ENCODE peak calls at places on chromosomes 12 and 14, in eight cellular contexts. H is stimulated activated CD4-positive, alpha-beta T cell treated with anti-CD3 and anti-CD28 coated beads, Interleukin-4, amount 100 ng/mL, for 48 hours; Q is A172; V is activated naive CD8-positive, alpha-beta T cell treated with anti-CD3 and anti-CD28 coated beads, Interleukin-2, amount 50 U/mL, for 24 hours; P is activated T-helper 1 cell treated with anti-CD3 and anti-CD28 coated beads, Interleukin-12 subunit alpha, Interleukin-12 subunit beta, Interleukin-2, Interleukin-4 antibody, amounts not matched to agents 30 ng/mL and 10 ng/mL and 1 ng/mL, durations not matched to agents 14 hours and 24 hours and 36 hours; C is cardiac muscle cell; K is activated CD8-positive, alpha-beta memory T cell treated with anti-CD3 and anti-CD28 coated beads for 4 hours; J is pons. R is an unnamed sample.

GRCh38 chr14:91660790-91661189 is 71.1 kb downstream of the CATSPERB start:
- DNase-seq in P (no peak), J (no peak), H (no peak), K (no peak), C (no peak), V (no peak), Q (no peak), R (no peak)

GRCh38 chr12:107288414-107289125 is 195.2 kb upstream of the CRY1 start:
- DNase-seq in H (no peak), K (no peak), C (no peak), Q (no peak), P (no peak), V (no peak), J (peak; percentile 2), R (no peak)

GRCh38 chr14:75223664-75224154 is 47.3 kb upstream of the TMED10 start:
- DNase-seq in Q (peak; percentile 11), C (peak; percentile 34), H (no peak), P (no peak), J (peak; percentile 77), V (no peak), K (no peak), R (no peak)

GRCh38 chr14:94213021-94213420 is 38.9 kb downstream of the PPP4R4 start:
- DNase-seq in Q (peak; percentile 80), P (no peak), J (no peak), C (no peak), H (no peak), V (no peak), K (no peak), R (no peak)

GRCh38 chr14:22510527-22511110 is 78.4 kb downstream of the DAD1 start:
- DNase-seq in Q (no peak), J (no peak), P (no peak), K (no peak), V (no peak), H (no peak), C (no peak), R (no peak)

GRCh38 chr12:27552886-27553560 is 29.0 kb downstream of the PPFIBP1 start:
- DNase-seq in J (peak; percentile 98), H (no peak), Q (peak; percentile 27), K (no peak), C (no peak), V (no peak), P (no peak), R (no peak)

GRCh38 chr12:122949816-122950215 is 16.4 kb downstream of the ABCB9 start:
- DNase-seq in H (no peak), P (no peak), J (no peak), C (no peak), V (no peak), Q (no peak), K (no peak), R (no peak)

GRCh38 chr14:104768437-104769323 is 15.7 kb downstream of the SIVA1 start:
- DNase-seq in Q (peak; percentile 61), H (peak; percentile 82), K (peak; percentile 78), C (peak; percentile 92), J (peak; percentile 66), P (peak; percentile 86), V (peak; percentile 93), R (peak; percentile 81)

GRCh38 chr14:34250959-34251358 is 211.1 kb downstream of the SPTSSA start:
- DNase-seq in C (no peak), Q (no peak), V (no peak), H (no peak), J (no peak), K (no peak), P (no peak), R (no peak)

GRCh38 chr12:71216725-71217579 is 59.2 kb upstream of the TSPAN8 start:
- DNase-seq in J (peak; percentile 76), V (no peak), Q (peak; percentile 76), P (no peak), K (no peak), C (peak; percentile 46), H (no peak), R (no peak)

GRCh38 chr12:124636138-124636968 is 68.9 kb upstream of the NCOR2 start:
- DNase-seq in H (peak; percentile 54), P (peak; percentile 36), K (peak; percentile 32), Q (peak; percentile 94), V (peak; percentile 42), C (no peak), J (no peak), R (peak; percentile 26)

GRCh38 chr14:77327111-77327510 is 6.3 kb downstream of the GSTZ1 start:
- DNase-seq in Q (no peak), H (no peak), C (no peak), J (no peak), V (no peak), P (no peak), K (no peak), R (no peak)

GRCh38 chr14:85527458-85527857 is 2.5 kb upstream of the FLRT2 start:
- DNase-seq in K (no peak), P (no peak), Q (peak; percentile 5), C (no peak), H (no peak), V (no peak), J (no peak), R (no peak)

GRCh38 chr14:70666364-70666691 is 24.6 kb downstream of the TTC9 start:
- DNase-seq in Q (no peak), P (no peak), V (no peak), J (no peak), C (no peak), H (no peak), K (no peak), R (no peak)

GRCh38 chr12:65209655-65210043 is 40.3 kb downstream of the LEMD3 start:
- DNase-seq in P (no peak), H (no peak), C (no peak), J (peak; percentile 58), K (no peak), V (no peak), Q (no peak), R (no peak)

GRCh38 chr12:95733156-95733825 is 57.3 kb downstream of the NTN4 start:
- DNase-seq in Q (peak; percentile 92), P (no peak), V (no peak), K (no peak), H (no peak), C (no peak), J (no peak), R (no peak)

GRCh38 chr14:50018236-50019210 is 97.8 kb downstream of the VCPKMT start:
- DNase-seq in H (no peak), K (no peak), J (no peak), Q (peak; percentile 52), C (no peak), P (no peak), V (no peak), R (no peak)